ENCODE peak calls at places on chromosomes 16 and 17, in ten cellular contexts. W is AG04450; L is posterior vena cava; U is DMS79 treated with DMSO at 0.1 percent for 48 hours; D is stimulated activated CD4-positive, alpha-beta T cell treated with anti-CD3 and anti-CD28 coated beads, TNF-alpha, amount 100 ng/mL, for 24 hours; V is activated CD4-positive, alpha-beta T cell treated with anti-CD3 and anti-CD28 coated beads, Interleukin-2, amount 10 ng/mL, durations not matched to agents 7 days and 5 days; G is T-cell; F is NCI-H748 treated with DMSO at 0.1 percent for 48 hours; Q is activated CD8-positive, alpha-beta T cell treated with anti-CD3 and anti-CD28 coated beads, Interleukin-2, amount 10 ng/mL, durations not matched to agents 7 days and 5 days; M is mucosa of gallbladder. Z is an unnamed sample.

GRCh38 chr17:78661092-78661770 is 84.0 kb upstream of the DNAH17 start:
- DNase-seq in W (no peak), U (peak), L (no peak), D (no peak), G (no peak), F (no peak), Q (no peak), V (no peak), M (no peak), Z (no peak)

GRCh38 chr17:66172706-66173223 is 19.2 kb downstream of the CEP112 start:
- DNase-seq in M (no peak), L (no peak), D (no peak), V (no peak), W (no peak), U (peak), Q (no peak), F (no peak), G (no peak), Z (no peak)

GRCh38 chr17:38703742-38704644 is 1.1 kb upstream of the MLLT6 start:
- DNase-seq in D (peak), U (peak), W (no peak), F (peak), Q (peak), L (peak), V (peak), G (peak), M (peak), Z (peak)

GRCh38 chr17:15502315-15503112 is 35.1 kb upstream of the CDRT4 start:
- DNase-seq in F (peak), G (peak), M (peak), D (peak), U (no peak), V (peak), W (peak), L (peak), Q (peak), Z (peak)

GRCh38 chr17:76593964-76594363 is 8.3 kb upstream of the ST6GALNAC2 start:
- DNase-seq in W (no peak), M (no peak), U (no peak), Q (no peak), F (no peak), V (no peak), L (peak), G (no peak), D (no peak), Z (no peak)

GRCh38 chr16:16158741-16159374 is 64.4 kb downstream of the ABCC6 start:
- DNase-seq in M (no peak), L (no peak), F (no peak), U (no peak), D (no peak), Q (no peak), G (no peak), W (no peak), V (no peak), Z (no peak)

GRCh38 chr17:50661795-50662391 is 27.2 kb downstream of the ABCC3 start:
- DNase-seq in D (peak), L (no peak), F (no peak), M (peak), W (peak), V (peak), Q (peak), G (no peak), U (peak), Z (no peak)

GRCh38 chr16:74322301-74322710 is 25.7 kb downstream of the PSMD7 start:
- DNase-seq in D (no peak), U (no peak), F (no peak), Q (no peak), G (no peak), W (no peak), M (no peak), V (no peak), L (no peak), Z (no peak)

GRCh38 chr17:35161281-35161761 is 13.7 kb downstream of the UNC45B start:
- DNase-seq in G (peak), M (no peak), Q (peak), V (peak), W (no peak), F (no peak), L (peak), D (no peak), U (no peak), Z (no peak)

Z was measured in H1.